ENCODE peak calls at places on chromosome 17, in nine cellular contexts. T is psoas muscle, Y is tibial nerve, K is GM12865, M is epithelial cell of esophagus, C is Calu3, X is ovary, N is heart right ventricle, V is GM23338. W is an unnamed sample.

GRCh38 chr17:40297511-40297910 is 9.8 kb downstream of the CDC6 start:
- DNase-seq in V (no peak), T (no peak), Y (no peak), K (no peak), X (no peak), N (no peak), M (no peak), C (no peak), W (no peak)

GRCh38 chr17:39027037-39027436 is 59.8 kb upstream of the FBXO47 start:
- DNase-seq in Y (peak), M (peak), T (peak), K (no peak), C (peak), X (peak), V (peak), N (peak), W (no peak)

GRCh38 chr17:73586921-73587680 is 57.1 kb downstream of the SDK2 start:
- DNase-seq in K (no peak), C (peak), N (peak), T (no peak), V (no peak), Y (no peak), X (no peak), M (peak), W (no peak)

GRCh38 chr17:45129940-45130639 is 2.2 kb downstream of the PLCD3 start:
- DNase-seq in V (no peak), X (no peak), C (peak), T (no peak), N (no peak), K (no peak), M (peak), Y (no peak), W (no peak)

GRCh38 chr17:35313875-35314409 is 59.5 kb downstream of the SLFN11 start:
- DNase-seq in M (no peak), X (peak), N (peak), Y (no peak), V (peak), T (peak), K (no peak), C (no peak), W (no peak)

GRCh38 chr17:16820161-16820877 is 130.3 kb downstream of the CCDC144A start:
- DNase-seq in K (no peak), Y (no peak), T (no peak), M (no peak), X (no peak), C (peak), N (peak), V (no peak), W (peak)

GRCh38 chr17:17827826-17828621 is 8.8 kb downstream of the SREBF1 start:
- DNase-seq in M (no peak), K (no peak), V (no peak), C (no peak), T (no peak), X (no peak), Y (no peak), N (no peak), W (no peak)

GRCh38 chr17:39144414-39144813 is 7.0 kb downstream of the PLXDC1 start:
- DNase-seq in V (no peak), Y (peak), X (peak), T (peak), C (peak), M (peak), K (no peak), N (peak), W (no peak)

GRCh38 chr17:74453665-74454196 is 12.7 kb upstream of the CD300A start:
- DNase-seq in T (no peak), K (peak), M (no peak), N (no peak), C (no peak), Y (peak), X (no peak), V (no peak), W (no peak)

GRCh38 chr17:27290916-27291598 is 2.9 kb upstream of the WSB1 start:
- DNase-seq in X (no peak), Y (no peak), V (no peak), K (no peak), M (no peak), N (no peak), C (no peak), T (no peak), W (no peak)

GRCh38 chr17:82965371-82965770 is 114.0 kb upstream of the METRNL start:
- DNase-seq in T (peak), N (no peak), K (no peak), V (no peak), X (no peak), C (no peak), M (no peak), Y (no peak), W (no peak)

GRCh38 chr17:42848093-42848492 is 2.9 kb upstream of the AOC3 start:
- DNase-seq in T (no peak), N (no peak), C (no peak), V (no peak), X (no peak), Y (no peak), K (no peak), M (no peak), W (no peak)

GRCh38 chr17:43713494-43714162 is 45.0 kb downstream of the SOST start:
- DNase-seq in Y (no peak), M (peak), C (peak), T (no peak), V (peak), X (no peak), N (peak), K (peak), W (no peak)

GRCh38 chr17:64732336-64733006 is 70.4 kb upstream of the SMURF2 start:
- DNase-seq in M (peak), N (peak), K (no peak), X (peak), Y (peak), T (peak), C (no peak), V (no peak), W (no peak)

GRCh38 chr17:28346199-28346580 is 10.6 kb downstream of the TNFAIP1 start:
- DNase-seq in X (no peak), K (no peak), C (no peak), T (no peak), Y (no peak), M (no peak), V (peak), N (no peak), W (no peak)

GRCh38 chr17:2392252-2393183 is 8.3 kb downstream of the MNT start:
- DNase-seq in C (peak), K (peak), M (peak), T (peak), V (peak), N (peak), X (peak), Y (peak), W (peak)

GRCh38 chr17:21209511-21210175 is 4.3 kb downstream of the TMEM11 start:
- DNase-seq in C (no peak), M (no peak), X (no peak), K (no peak), V (no peak), Y (no peak), N (peak), T (peak), W (no peak)

GRCh38 chr17:7307686-7308624 is 527 bp downstream of the EIF5A start:
- DNase-seq in M (peak), K (peak), N (no peak), X (peak), V (peak), Y (no peak), C (peak), T (peak), W (no peak)

GRCh38 chr17:9435165-9435564 is 140.5 kb downstream of the STX8 start:
- DNase-seq in T (no peak), C (no peak), N (no peak), Y (no peak), K (no peak), M (no peak), X (no peak), V (no peak), W (no peak)

GRCh38 chr17:78653382-78653781 is 76.2 kb upstream of the DNAH17 start:
- DNase-seq in K (no peak), V (no peak), N (no peak), X (no peak), Y (no peak), T (no peak), M (no peak), C (no peak), W (no peak)

GRCh38 chr17:42421479-42422332 is 1.4 kb downstream of the CAVIN1 start:
- DNase-seq in C (no peak), X (peak), Y (no peak), M (peak), V (peak), K (no peak), T (peak), N (no peak), W (peak)

GRCh38 chr17:61072648-61073047 is 327.0 kb upstream of the TBX2 start:
- DNase-seq in X (no peak), Y (no peak), M (no peak), T (no peak), K (no peak), C (no peak), V (peak), N (no peak), W (no peak)

GRCh38 chr17:78032166-78032565 is 73.7 kb downstream of the TNRC6C start:
- DNase-seq in K (no peak), M (peak), T (no peak), Y (no peak), V (no peak), N (no peak), X (no peak), C (no peak), W (no peak)

GRCh38 chr17:71085238-71086033 is 916.1 kb downstream of the KCNJ2 start:
- DNase-seq in N (no peak), Y (no peak), T (no peak), M (peak), X (no peak), C (peak), K (peak), V (peak), W (no peak)

GRCh38 chr17:63279498-63280230 is 166.4 kb downstream of the CYB561 start:
- DNase-seq in C (no peak), N (no peak), V (no peak), T (no peak), Y (no peak), K (no peak), M (peak), X (no peak), W (no peak)

GRCh38 chr17:11006530-11006929 is 168.6 kb upstream of the PIRT start:
- DNase-seq in K (no peak), T (no peak), Y (no peak), M (no peak), X (no peak), N (no peak), V (no peak), C (no peak), W (no peak)

GRCh38 chr17:18315498-18316360 is 636 bp downstream of the SMCR8 start:
- DNase-seq in T (no peak), V (no peak), M (no peak), C (no peak), K (no peak), X (no peak), Y (no peak), N (no peak), W (no peak)

GRCh38 chr17:39928868-39929651 is 1.5 kb downstream of the LRRC3C start:
- DNase-seq in Y (no peak), M (peak), K (peak), X (no peak), C (no peak), V (no peak), T (no peak), N (no peak), W (no peak)

GRCh38 chr17:13134106-13134505 is 116.3 kb upstream of the ELAC2 start:
- DNase-seq in C (no peak), M (no peak), T (no peak), Y (no peak), K (no peak), X (no peak), N (no peak), V (no peak), W (no peak)

GRCh38 chr17:50950002-50950877 is 84.1 kb upstream of the TOB1 start:
- DNase-seq in V (peak), T (peak), C (peak), X (peak), Y (peak), N (peak), K (peak), M (peak), W (peak)

GRCh38 chr17:44807817-44808155 is 22.3 kb downstream of the GJC1 start:
- DNase-seq in K (peak), V (no peak), X (no peak), C (no peak), N (no peak), Y (no peak), M (no peak), T (no peak), W (no peak)

GRCh38 chr17:70084476-70084875 is 9.5 kb downstream of the KCNJ16 start:
- DNase-seq in M (peak), T (no peak), N (no peak), Y (no peak), X (no peak), C (no peak), K (no peak), V (peak), W (no peak)

GRCh38 chr17:81814748-81815645 is 11.0 kb downstream of the GCGR start:
- DNase-seq in V (no peak), X (no peak), M (no peak), Y (no peak), T (no peak), C (peak), N (no peak), K (no peak), W (no peak)

GRCh38 chr17:79316805-79317204 is 242.2 kb downstream of the ENGASE start:
- DNase-seq in N (no peak), K (no peak), X (no peak), C (no peak), V (no peak), Y (no peak), T (no peak), M (no peak), W (no peak)

GRCh38 chr17:7060165-7060890 is 16.4 kb upstream of the SLC16A11 start:
- DNase-seq in C (peak), Y (no peak), T (no peak), N (no peak), X (no peak), V (no peak), K (no peak), M (peak), W (no peak)

DNA sequence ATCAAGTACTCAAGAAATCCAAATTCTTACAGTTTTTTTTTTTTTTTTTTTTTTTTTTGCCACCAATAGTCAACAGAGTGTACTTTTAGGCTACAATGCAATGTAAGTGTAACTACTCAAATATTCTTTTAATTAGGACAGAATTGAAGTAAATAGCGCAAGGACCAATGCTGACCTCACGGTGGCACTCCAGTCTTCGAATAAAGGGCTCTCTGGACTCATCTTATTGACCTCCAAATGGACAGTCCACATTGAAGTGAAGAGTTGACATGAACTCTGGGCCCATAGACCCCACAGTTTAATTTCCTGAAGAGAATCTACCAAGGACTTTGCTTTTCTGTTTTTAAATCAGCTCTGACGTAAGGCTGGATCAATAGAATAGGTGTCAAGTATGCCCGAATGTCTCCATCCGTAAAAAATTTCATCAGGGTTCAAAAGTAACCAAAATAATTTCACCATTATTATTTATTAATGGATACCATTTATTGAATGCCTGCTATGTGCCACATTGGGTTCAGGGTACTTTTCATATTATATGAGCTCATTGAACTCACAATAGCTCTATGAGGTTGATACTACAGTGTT is 7.3 kb upstream of the DDX52 start:
- DNase-seq in X (no peak), V (peak), K (peak), Y (no peak), M (peak), N (peak), T (no peak), C (peak), W (no peak)
- TF ChIP-seq CTCF in X (no peak), V (peak), K (peak), Y (no peak), M (peak), N (peak), T (peak), C (peak), W (peak)

GRCh38 chr17:15048933-15049539 is 216.1 kb downstream of the PMP22 start:
- DNase-seq in C (no peak), M (no peak), Y (no peak), V (peak), X (no peak), K (no peak), T (no peak), N (no peak), W (no peak)

GRCh38 chr17:15051913-15052312 is 213.2 kb downstream of the PMP22 start:
- DNase-seq in Y (no peak), X (no peak), M (no peak), V (no peak), T (no peak), C (no peak), N (no peak), K (no peak), W (no peak)

GRCh38 chr17:15048381-15048780 is 216.7 kb downstream of the PMP22 start:
- DNase-seq in T (no peak), C (no peak), X (no peak), K (no peak), V (peak), N (no peak), Y (no peak), M (no peak), W (no peak)
- TF ChIP-seq CTCF in T (no peak), C (no peak), X (no peak), K (no peak), V (peak), N (no peak), Y (no peak), M (peak), W (peak)

GRCh38 chr17:31585280-31585630 is 193.8 kb downstream of the RAB11FIP4 start:
- DNase-seq in C (no peak), T (no peak), N (no peak), Y (no peak), X (no peak), V (no peak), M (no peak), K (no peak), W (no peak)

GRCh38 chr17:31582151-31582907 is 190.9 kb downstream of the RAB11FIP4 start:
- DNase-seq in M (no peak), X (peak), K (peak), N (peak), V (no peak), T (peak), Y (no peak), C (no peak), W (no peak)

GRCh38 chr17:31586946-31587345 is 195.5 kb downstream of the RAB11FIP4 start:
- DNase-seq in V (no peak), N (no peak), M (no peak), K (no peak), T (no peak), X (no peak), Y (no peak), C (no peak), W (no peak)

GRCh38 chr17:31583795-31584340 is 192.4 kb downstream of the RAB11FIP4 start:
- DNase-seq in V (no peak), Y (no peak), N (no peak), M (peak), X (no peak), K (no peak), C (no peak), T (no peak), W (no peak)

DNA sequence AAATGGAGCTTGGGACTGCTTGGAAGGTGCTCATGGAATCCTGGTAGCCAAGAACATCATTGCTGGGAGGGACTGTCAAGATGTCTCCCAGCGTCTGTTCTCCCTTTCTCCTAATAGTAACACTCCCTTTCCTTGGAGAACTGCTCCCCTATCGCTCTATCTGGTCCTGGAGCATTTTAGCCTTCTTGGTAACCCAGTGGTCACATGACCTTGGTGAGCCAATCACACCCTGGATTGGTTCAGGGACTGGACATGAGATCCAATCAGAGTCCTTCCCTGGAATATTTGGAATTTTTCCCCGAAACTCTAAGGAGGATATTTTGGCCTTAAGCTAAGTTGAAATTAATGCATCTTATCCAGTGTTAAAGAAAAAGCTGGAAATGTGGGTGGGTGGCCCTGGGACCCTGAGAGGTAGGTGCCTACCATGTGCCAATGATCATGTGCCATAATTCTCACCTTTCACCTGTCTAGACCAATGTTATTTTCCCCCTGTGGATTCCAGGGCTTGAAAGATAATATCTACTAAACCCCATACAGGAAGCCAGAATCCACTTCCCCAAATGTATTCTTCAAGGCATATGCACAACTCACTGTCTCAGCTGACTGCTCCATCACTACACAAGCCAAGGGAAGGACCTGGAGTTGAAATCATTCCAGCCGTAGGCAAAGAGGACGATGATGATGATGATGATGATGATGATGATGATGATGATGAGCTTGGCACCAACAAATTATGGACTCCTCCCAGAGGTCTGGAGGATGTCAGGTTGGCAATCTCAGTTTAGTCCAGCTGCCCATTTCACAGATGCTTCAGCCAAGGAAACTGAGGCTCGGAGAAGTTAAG is 193.2 kb downstream of the RAB11FIP4 start:
- DNase-seq in T (no peak), X (no peak), M (no peak), Y (no peak), V (no peak), N (no peak), C (no peak), K (no peak), W (no peak)
- TF ChIP-seq CTCF in T (no peak), X (no peak), M (no peak), Y (no peak), V (no peak), N (no peak), C (no peak), K (no peak), W (no peak)

DNA sequence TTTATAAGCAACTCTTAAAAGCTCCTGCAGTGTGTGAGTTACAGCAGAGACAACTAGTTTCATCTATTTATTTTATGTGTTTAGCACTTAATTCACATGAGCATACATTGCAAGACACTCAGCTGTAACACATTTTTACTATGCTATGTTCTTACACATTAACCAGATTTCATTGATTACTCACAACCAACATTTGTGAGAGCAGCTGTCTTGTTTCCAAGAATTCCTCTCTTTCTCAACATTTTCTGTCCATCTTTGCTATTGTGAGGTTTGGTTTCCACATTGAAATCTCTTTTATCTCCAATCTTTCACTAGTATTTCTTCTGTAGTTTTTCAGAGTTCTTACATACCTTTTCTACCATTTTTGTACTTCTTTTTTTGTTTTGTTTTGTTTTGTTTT is 51.2 kb downstream of the COPRS start:
- DNase-seq in T (no peak), K (no peak), M (no peak), X (no peak), N (no peak), V (no peak), Y (no peak), C (no peak), W (no peak)
- TF ChIP-seq CTCF in T (no peak), K (no peak), M (no peak), X (no peak), N (no peak), V (no peak), Y (no peak), C (no peak), W (no peak)

W was measured in chondrocyte.